ENCODE peak calls at places on chromosomes 5 and 9, in eight cellular contexts. W is cardiac fibroblast, C is Panc1, R is natural killer cell, J is transverse colon, B is kidney epithelial cell, L is astrocyte, O is OCI-LY7. P is an unnamed sample.

GRCh38 chr5:72107874-72108199 is 562 bp downstream of the MAP1B start:
- DNase-seq in J (no peak), R (no peak), C (no peak), L (no peak), B (no peak), W (no peak), O (no peak), P (peak; percentile 64)

GRCh38 chr9:85630676-85631075 is 111.1 kb downstream of the AGTPBP1 start:
- DNase-seq in B (no peak), L (no peak), J (no peak), R (no peak), W (no peak), O (no peak), C (no peak), P (no peak)

GRCh38 chr5:757931-758697 is 26.4 kb downstream of the ZDHHC11B start:
- DNase-seq in C (no peak), J (peak; percentile 60), R (no peak), W (no peak), L (no peak), B (no peak), O (no peak), P (peak; percentile 15)

GRCh38 chr9:133561976-133562554 is 27.6 kb downstream of the ADAMTSL2 start:
- DNase-seq in R (no peak), O (no peak), C (no peak), B (no peak), L (no peak), W (no peak), J (no peak), P (no peak)

GRCh38 chr5:71939452-71939932 is 167.8 kb upstream of the MAP1B start:
- DNase-seq in R (no peak), J (no peak), O (no peak), W (no peak), B (no peak), L (no peak), C (no peak), P (no peak)

GRCh38 chr5:21810737-21811316 is 1042.3 kb downstream of the CDH12 start:
- DNase-seq in W (peak; percentile 57), C (no peak), J (no peak), B (no peak), O (peak; percentile 26), R (no peak), L (peak; percentile 22), P (peak; percentile 8)

GRCh38 chr9:105679406-105680022 is 14.8 kb upstream of the TMEM38B start:
- DNase-seq in B (no peak), R (no peak), O (no peak), L (no peak), W (no peak), C (no peak), J (no peak), P (no peak)

GRCh38 chr9:88579363-88579715 is 44.4 kb downstream of the NXNL2 start:
- DNase-seq in J (no peak), C (no peak), L (no peak), R (no peak), B (no peak), O (no peak), W (no peak), P (no peak)

GRCh38 chr9:93950619-93951601 is 4.2 kb downstream of the BARX1 start:
- DNase-seq in W (peak; percentile 28), L (no peak), J (peak; percentile 36), R (no peak), B (no peak), C (no peak), O (no peak), P (peak; percentile 59)

GRCh38 chr5:35009657-35010056 is 38.1 kb downstream of the AGXT2 start:
- DNase-seq in O (no peak), W (no peak), R (no peak), C (no peak), J (no peak), B (no peak), L (no peak), P (no peak)

GRCh38 chr5:134142088-134142487 is 27.6 kb downstream of the TCF7 start:
- DNase-seq in W (no peak), J (no peak), R (no peak), L (no peak), O (no peak), C (no peak), B (no peak), P (no peak)

GRCh38 chr9:75299324-75299723 is 211.0 kb downstream of the OSTF1 start:
- DNase-seq in L (no peak), J (no peak), R (no peak), C (no peak), B (no peak), W (no peak), O (peak; percentile 12), P (no peak)
- TF ChIP-seq CTCF in L (no peak), J (no peak), R (no peak), C (no peak), B (no peak), W (no peak), O (peak; percentile 52), P (no peak)

GRCh38 chr5:65925601-65926275 is 637 bp upstream of the ERBIN start:
- DNase-seq in L (peak; percentile 83), B (no peak), C (no peak), R (peak; percentile 81), O (peak; percentile 92), J (peak; percentile 85), W (peak; percentile 78), P (peak; percentile 95)
- TF ChIP-seq CTCF in L (no peak), B (peak; percentile 8), C (peak; percentile 80), R (no peak), O (peak; percentile 67), J (peak; percentile 35), W (peak; percentile 7), P (peak; percentile 52)

DNA sequence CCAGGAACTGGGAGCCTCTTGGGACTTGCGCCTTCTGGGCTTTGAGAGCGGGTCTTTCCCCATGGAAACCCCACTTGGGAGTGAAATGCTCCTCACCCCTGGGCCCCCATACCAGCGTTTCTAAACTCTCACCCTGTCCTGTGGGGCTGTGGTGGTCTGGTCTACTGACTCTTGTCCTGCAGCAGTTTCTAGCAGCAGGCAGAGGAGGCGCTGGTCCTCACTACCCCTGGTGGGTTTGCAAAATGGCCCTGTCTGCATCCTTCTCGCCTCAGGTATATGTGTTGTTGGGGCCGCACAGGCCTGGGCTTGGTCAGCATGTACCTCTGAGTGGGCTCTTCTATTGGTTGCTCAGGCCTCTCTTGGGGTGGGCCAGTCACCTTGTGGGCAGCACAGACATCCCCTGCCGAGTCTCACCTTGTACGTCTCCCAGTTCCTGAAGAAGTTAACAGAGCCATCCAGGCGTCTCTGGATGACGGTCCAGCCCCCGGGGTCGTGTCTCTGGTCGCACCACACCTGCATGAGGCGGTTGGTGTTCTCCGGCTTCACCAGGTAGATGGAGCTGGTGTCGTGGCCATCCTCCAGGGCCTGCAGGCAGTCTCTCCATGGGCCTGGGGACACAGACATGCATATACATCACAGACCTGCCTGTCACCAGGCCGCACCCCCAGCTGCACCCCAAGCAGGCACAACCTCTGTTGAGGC is 29.0 kb downstream of the ANGPTL2 start:
- DNase-seq in R (no peak), C (no peak), B (no peak), O (no peak), J (no peak), L (no peak), W (no peak), P (no peak)
- TF ChIP-seq CTCF in R (no peak), C (no peak), B (no peak), O (no peak), J (no peak), L (no peak), W (no peak), P (no peak)

DNA sequence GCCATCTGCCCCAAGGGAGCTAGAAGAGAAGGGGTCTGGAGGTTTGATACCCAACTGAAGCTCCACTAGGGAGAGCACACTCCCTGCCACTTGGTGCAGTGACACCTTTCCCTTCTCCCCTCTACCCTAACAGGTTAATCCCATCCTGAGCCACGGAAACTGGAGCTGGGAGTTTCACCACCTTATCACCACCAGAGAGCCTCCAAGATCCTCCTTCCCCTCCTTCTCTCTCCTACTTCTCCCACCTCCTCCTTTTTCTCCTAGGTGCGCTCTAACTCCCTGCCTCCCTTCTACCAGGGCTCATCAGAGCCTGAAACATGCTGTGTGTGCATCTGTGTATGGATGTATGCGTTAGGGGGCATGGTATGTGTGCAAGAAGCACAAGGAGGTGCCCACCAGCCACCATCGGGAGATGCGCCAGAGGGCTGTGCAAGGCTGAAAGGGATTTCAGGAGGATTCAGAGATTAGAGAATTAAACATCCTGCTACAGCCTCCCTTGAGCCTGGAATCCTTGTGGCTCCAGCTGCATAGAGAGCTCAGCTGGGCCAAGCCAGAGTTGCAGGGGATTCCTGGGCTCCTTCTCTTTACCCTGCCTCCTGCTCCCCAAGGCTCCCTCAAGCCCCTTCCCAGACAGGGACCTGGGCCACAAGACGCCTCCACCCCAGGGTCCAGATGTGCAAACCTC is 89.8 kb downstream of the PCDH1 start:
- DNase-seq in O (no peak), R (no peak), L (no peak), B (no peak), J (no peak), W (no peak), C (no peak), P (no peak)
- TF ChIP-seq CTCF in O (no peak), R (no peak), L (no peak), B (no peak), J (no peak), W (no peak), C (no peak), P (no peak)

DNA sequence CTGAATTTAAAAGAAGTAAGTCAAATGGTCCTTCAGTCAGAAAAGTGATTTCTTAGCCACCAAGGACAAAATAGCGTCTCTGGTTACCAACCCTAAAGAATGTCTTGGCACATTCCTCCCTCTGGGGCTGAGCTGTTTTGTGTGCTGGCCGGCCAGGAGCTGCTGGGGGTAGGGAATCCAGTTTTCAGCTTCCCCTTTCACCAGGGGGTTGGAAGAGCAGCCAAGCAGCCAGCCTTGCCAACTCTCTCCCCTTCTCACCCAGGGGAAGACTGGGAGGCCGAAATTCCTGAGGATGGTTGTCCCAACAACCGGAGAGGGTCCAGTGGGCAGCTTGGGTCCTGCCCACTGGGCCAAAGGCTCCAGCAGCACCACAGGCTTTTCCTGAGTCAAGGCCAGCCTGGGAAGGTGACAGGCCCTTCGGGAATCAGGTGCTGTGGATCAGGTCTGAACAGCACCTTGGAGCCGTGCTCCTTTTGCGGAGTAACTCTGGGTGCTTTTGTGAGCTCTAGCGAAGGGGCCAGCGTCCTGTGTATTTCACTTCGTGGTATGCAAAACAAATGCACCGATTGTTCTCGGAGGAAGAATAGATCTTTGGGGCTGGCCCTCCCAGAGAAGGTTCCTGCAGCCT is 4.2 kb downstream of the WWC1 start:
- DNase-seq in L (peak; percentile 68), C (no peak), R (no peak), W (peak; percentile 42), O (no peak), B (no peak), J (no peak), P (no peak)
- TF ChIP-seq CTCF in L (peak; percentile 68), C (no peak), R (no peak), W (peak; percentile 43), O (no peak), B (peak; percentile 62), J (no peak), P (no peak)